ENCODE peak calls at places on chromosomes 6 and 20, in five cellular contexts. One of them, this sample, is unnamed.

GRCh38 chr20:2151805-2152727 is 50.4 kb downstream of the STK35 start:
- DNase-seq in fibroblast of lung: peak; percentile 59
- DNase-seq in HCT116: no peak
- DNase-seq in astrocyte: peak; percentile 66
- DNase-seq in PC-9: peak; percentile 56
- DNase-seq in this sample: no peak

GRCh38 chr20:45254867-45255266 is 503 bp upstream of the SLPI start:
- DNase-seq in fibroblast of lung: peak; percentile 56
- DNase-seq in HCT116: no peak
- DNase-seq in astrocyte: peak; percentile 6
- DNase-seq in PC-9: no peak
- DNase-seq in this sample: peak; percentile 20

GRCh38 chr6:130603391-130603790 is 223.8 kb upstream of the SMLR1 start:
- DNase-seq in fibroblast of lung: no peak
- DNase-seq in HCT116: no peak
- DNase-seq in astrocyte: no peak
- DNase-seq in PC-9: no peak
- DNase-seq in this sample: no peak

GRCh38 chr20:13029687-13030510 is 21.1 kb downstream of the SPTLC3 start:
- DNase-seq in fibroblast of lung: peak; percentile 89
- DNase-seq in HCT116: peak; percentile 12
- DNase-seq in astrocyte: peak; percentile 97
- DNase-seq in PC-9: peak; percentile 86
- DNase-seq in this sample: peak; percentile 60

GRCh38 chr20:24160563-24161355 is 172.2 kb upstream of the GGTLC1 start:
- DNase-seq in fibroblast of lung: peak; percentile 65
- DNase-seq in HCT116: no peak
- DNase-seq in astrocyte: peak; percentile 66
- DNase-seq in PC-9: peak; percentile 36
- DNase-seq in this sample: peak; percentile 68

GRCh38 chr6:112827793-112828192 is 480.7 kb downstream of the RFPL4B start:
- DNase-seq in fibroblast of lung: no peak
- DNase-seq in HCT116: no peak
- DNase-seq in astrocyte: peak; percentile 18
- DNase-seq in PC-9: no peak
- DNase-seq in this sample: peak; percentile 82

GRCh38 chr6:34598725-34599124 is 42.6 kb upstream of the SPDEF start:
- DNase-seq in fibroblast of lung: peak; percentile 9
- DNase-seq in HCT116: no peak
- DNase-seq in astrocyte: no peak
- DNase-seq in PC-9: no peak
- DNase-seq in this sample: no peak

GRCh38 chr20:33372993-33373441 is 28.3 kb downstream of the CDK5RAP1 start:
- DNase-seq in fibroblast of lung: peak; percentile 41
- DNase-seq in HCT116: no peak
- DNase-seq in astrocyte: no peak
- DNase-seq in PC-9: no peak
- DNase-seq in this sample: no peak

GRCh38 chr6:132259070-132259469 is 142.2 kb downstream of the MOXD1 start:
- DNase-seq in fibroblast of lung: peak; percentile 61
- DNase-seq in HCT116: no peak
- DNase-seq in astrocyte: peak; percentile 12
- DNase-seq in PC-9: no peak
- DNase-seq in this sample: peak; percentile 14

GRCh38 chr20:6058684-6059295 is 4.9 kb upstream of the LRRN4 start:
- DNase-seq in fibroblast of lung: no peak
- DNase-seq in HCT116: no peak
- DNase-seq in astrocyte: peak; percentile 12
- DNase-seq in PC-9: no peak
- DNase-seq in this sample: no peak

GRCh38 chr6:166969390-166970002 is 13.1 kb upstream of the RNASET2 start:
- DNase-seq in fibroblast of lung: no peak
- DNase-seq in HCT116: no peak
- DNase-seq in astrocyte: no peak
- DNase-seq in PC-9: no peak
- DNase-seq in this sample: no peak

GRCh38 chr6:31125162-31125561 is 4.9 kb upstream of the CDSN start:
- DNase-seq in fibroblast of lung: no peak
- DNase-seq in HCT116: no peak
- DNase-seq in astrocyte: peak; percentile 74
- DNase-seq in PC-9: peak; percentile 73
- DNase-seq in this sample: no peak

GRCh38 chr6:66808771-66809170 is 1101.7 kb upstream of the EYS start:
- DNase-seq in fibroblast of lung: no peak
- DNase-seq in HCT116: no peak
- DNase-seq in astrocyte: no peak
- DNase-seq in PC-9: no peak
- DNase-seq in this sample: no peak

GRCh38 chr6:47047479-47048411 is 5.6 kb upstream of the ADGRF1 start:
- DNase-seq in fibroblast of lung: peak; percentile 79
- DNase-seq in HCT116: peak; percentile 89
- DNase-seq in astrocyte: peak; percentile 83
- DNase-seq in PC-9: peak; percentile 72
- DNase-seq in this sample: peak; percentile 79

GRCh38 chr6:132401941-132402275 is 633 bp upstream of the MOXD1 start:
- DNase-seq in fibroblast of lung: no peak
- DNase-seq in HCT116: no peak
- DNase-seq in astrocyte: no peak
- DNase-seq in PC-9: no peak
- DNase-seq in this sample: no peak

GRCh38 chr6:30966154-30966553 is 17.4 kb upstream of the MUC21 start:
- DNase-seq in fibroblast of lung: no peak
- DNase-seq in HCT116: no peak
- DNase-seq in astrocyte: no peak
- DNase-seq in PC-9: no peak
- DNase-seq in this sample: no peak

GRCh38 chr6:32752580-32752979 is 10.8 kb downstream of the HLA-DQB2 start:
- DNase-seq in fibroblast of lung: no peak
- DNase-seq in HCT116: peak; percentile 37
- DNase-seq in astrocyte: no peak
- DNase-seq in PC-9: peak; percentile 27
- DNase-seq in this sample: peak; percentile 57

GRCh38 chr20:63627700-63628245 is 872 bp upstream of the GMEB2 start:
- DNase-seq in fibroblast of lung: no peak
- DNase-seq in HCT116: no peak
- DNase-seq in astrocyte: no peak
- DNase-seq in PC-9: no peak
- DNase-seq in this sample: no peak

GRCh38 chr6:11979866-11980265 is 32.2 kb upstream of the HIVEP1 start:
- DNase-seq in fibroblast of lung: no peak
- DNase-seq in HCT116: no peak
- DNase-seq in astrocyte: no peak
- DNase-seq in PC-9: no peak
- DNase-seq in this sample: no peak

GRCh38 chr6:127893541-127893940 is 7.3 kb downstream of the THEMIS start:
- DNase-seq in fibroblast of lung: no peak
- DNase-seq in HCT116: no peak
- DNase-seq in astrocyte: no peak
- DNase-seq in PC-9: no peak
- DNase-seq in this sample: no peak

GRCh38 chr6:90403489-90404381 is 107.1 kb upstream of the BACH2 start:
- DNase-seq in fibroblast of lung: peak; percentile 88
- DNase-seq in HCT116: no peak
- DNase-seq in astrocyte: peak; percentile 85
- DNase-seq in PC-9: peak; percentile 50
- DNase-seq in this sample: peak; percentile 66

GRCh38 chr6:168133186-168133585 is 54.2 kb upstream of the FRMD1 start:
- DNase-seq in fibroblast of lung: peak; percentile 62
- DNase-seq in HCT116: no peak
- DNase-seq in astrocyte: peak; percentile 52
- DNase-seq in PC-9: no peak
- DNase-seq in this sample: no peak

GRCh38 chr6:41917528-41917927 is 3.4 kb downstream of the MED20 start:
- DNase-seq in fibroblast of lung: peak; percentile 91
- DNase-seq in HCT116: peak; percentile 71
- DNase-seq in astrocyte: peak; percentile 94
- DNase-seq in PC-9: peak; percentile 58
- DNase-seq in this sample: peak; percentile 42

GRCh38 chr20:22052025-22052527 is 346.6 kb downstream of the PAX1 start:
- DNase-seq in fibroblast of lung: no peak
- DNase-seq in HCT116: no peak
- DNase-seq in astrocyte: no peak
- DNase-seq in PC-9: no peak
- DNase-seq in this sample: no peak

GRCh38 chr6:149200282-149200936 is 117.1 kb upstream of the TAB2 start:
- DNase-seq in fibroblast of lung: no peak
- DNase-seq in HCT116: no peak
- DNase-seq in astrocyte: no peak
- DNase-seq in PC-9: no peak
- DNase-seq in this sample: no peak

GRCh38 chr6:149198265-149198664 is 119.2 kb upstream of the TAB2 start:
- DNase-seq in fibroblast of lung: no peak
- DNase-seq in HCT116: no peak
- DNase-seq in astrocyte: no peak
- DNase-seq in PC-9: no peak
- DNase-seq in this sample: no peak

GRCh38 chr6:149194815-149195558 is 122.5 kb upstream of the TAB2 start:
- DNase-seq in fibroblast of lung: no peak
- DNase-seq in HCT116: no peak
- DNase-seq in astrocyte: no peak
- DNase-seq in PC-9: no peak
- DNase-seq in this sample: no peak

GRCh38 chr6:149196091-149196490 is 121.4 kb upstream of the TAB2 start:
- DNase-seq in fibroblast of lung: no peak
- DNase-seq in HCT116: no peak
- DNase-seq in astrocyte: no peak
- DNase-seq in PC-9: no peak
- DNase-seq in this sample: no peak

GRCh38 chr6:149197482-149197881 is 120.0 kb upstream of the TAB2 start:
- DNase-seq in fibroblast of lung: no peak
- DNase-seq in HCT116: no peak
- DNase-seq in astrocyte: no peak
- DNase-seq in PC-9: no peak
- DNase-seq in this sample: no peak
- TF ChIP-seq CTCF in fibroblast of lung: no peak
- TF ChIP-seq CTCF in HCT116: no peak
- TF ChIP-seq CTCF in astrocyte: no peak
- TF ChIP-seq CTCF in PC-9: no peak
- TF ChIP-seq CTCF in this sample: no peak

GRCh38 chr6:27545271-27546046 is 72.6 kb upstream of the ZNF184 start:
- DNase-seq in fibroblast of lung: peak; percentile 57
- DNase-seq in HCT116: peak; percentile 74
- DNase-seq in astrocyte: peak; percentile 73
- DNase-seq in PC-9: peak; percentile 72
- DNase-seq in this sample: peak; percentile 87
- TF ChIP-seq EZH2 in fibroblast of lung: no peak
- TF ChIP-seq EZH2 in HCT116: no peak
- TF ChIP-seq EZH2 in astrocyte: no peak
- TF ChIP-seq EZH2 in PC-9: no peak
- TF ChIP-seq EZH2 in this sample: no peak

GRCh38 chr6:43120938-43121913 is 45.1 kb downstream of the PTK7 start:
- DNase-seq in fibroblast of lung: peak; percentile 98
- DNase-seq in HCT116: peak; percentile 44
- DNase-seq in astrocyte: peak; percentile 97
- DNase-seq in PC-9: peak; percentile 70
- DNase-seq in this sample: peak; percentile 83
- TF ChIP-seq CTCF in fibroblast of lung: peak; percentile 21
- TF ChIP-seq CTCF in HCT116: no peak
- TF ChIP-seq CTCF in astrocyte: no peak
- TF ChIP-seq CTCF in PC-9: no peak
- TF ChIP-seq CTCF in this sample: no peak

DNA sequence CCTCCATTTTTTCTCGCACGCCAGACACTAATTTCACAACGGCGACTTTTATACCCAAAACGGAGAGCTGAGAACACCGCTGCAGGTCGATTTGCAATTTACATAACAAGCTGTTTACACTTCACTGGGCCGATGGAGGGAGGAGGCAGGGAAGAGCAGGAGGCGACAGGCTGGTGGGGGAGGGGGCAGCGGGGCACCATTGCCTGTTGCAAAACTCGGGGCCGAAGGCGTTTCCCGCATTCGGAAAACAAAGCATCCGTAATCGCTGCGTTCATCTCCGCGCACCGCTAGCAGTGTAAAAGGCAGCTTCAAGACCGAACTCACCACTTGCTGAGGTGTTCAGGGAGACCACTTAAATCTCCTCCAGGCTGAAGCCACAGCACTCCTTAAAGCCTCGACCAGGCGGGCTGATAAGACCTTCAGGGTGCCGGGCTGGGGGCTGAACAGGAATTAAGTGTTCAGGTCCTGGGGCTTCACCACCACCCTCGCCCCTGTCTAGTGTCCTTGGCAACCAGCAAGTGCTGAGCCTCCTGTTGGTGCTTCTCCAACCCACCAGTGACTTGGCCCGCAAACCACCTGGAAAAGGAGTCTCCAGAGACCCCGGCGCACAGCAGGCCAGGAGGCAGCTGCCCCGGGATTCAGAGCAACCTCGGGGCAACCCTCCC is 2.0 kb upstream of the FOXC1 start:
- DNase-seq in fibroblast of lung: no peak
- DNase-seq in HCT116: no peak
- DNase-seq in astrocyte: no peak
- DNase-seq in PC-9: peak; percentile 61
- DNase-seq in this sample: no peak
- TF ChIP-seq EZH2 in fibroblast of lung: no peak
- TF ChIP-seq EZH2 in HCT116: no peak
- TF ChIP-seq EZH2 in astrocyte: peak; percentile 85
- TF ChIP-seq EZH2 in PC-9: no peak
- TF ChIP-seq EZH2 in this sample: no peak

This sample was measured in A673.